ENCODE peak calls at places on chromosomes 2 and 18, in five cellular contexts. One of them, this sample, is unnamed.
A peak's percentile ranks its signal among the peaks of the same experiment; 100 is the strongest.

GRCh38 chr2:203583696-203584095 is 48.6 kb upstream of the RAPH1 start:
- DNase-seq in aorta: peak; percentile 61
- DNase-seq in OCI-LY7: peak; percentile 81
- DNase-seq in GM23338: no peak
- DNase-seq in tibial nerve: no peak
- DNase-seq in this sample: no peak

GRCh38 chr2:63055510-63056308 is 5.1 kb downstream of the OTX1 start:
- DNase-seq in aorta: no peak
- DNase-seq in OCI-LY7: no peak
- DNase-seq in GM23338: peak; percentile 62
- DNase-seq in tibial nerve: no peak
- DNase-seq in this sample: peak; percentile 31

GRCh38 chr2:43725711-43726246 is 48.1 kb upstream of the DYNC2LI1 start:
- DNase-seq in aorta: no peak
- DNase-seq in OCI-LY7: no peak
- DNase-seq in GM23338: no peak
- DNase-seq in tibial nerve: no peak
- DNase-seq in this sample: peak; percentile 29

GRCh38 chr2:32043561-32043960 is 4.0 kb upstream of the DPY30 start:
- DNase-seq in aorta: no peak
- DNase-seq in OCI-LY7: no peak
- DNase-seq in GM23338: no peak
- DNase-seq in tibial nerve: no peak
- DNase-seq in this sample: no peak

GRCh38 chr18:11178951-11179549 is 29.7 kb upstream of the PIEZO2 start:
- DNase-seq in aorta: peak; percentile 78
- DNase-seq in OCI-LY7: no peak
- DNase-seq in GM23338: no peak
- DNase-seq in tibial nerve: peak; percentile 78
- DNase-seq in this sample: peak; percentile 85

GRCh38 chr18:31633416-31634330 is 42.0 kb downstream of the TTR start:
- DNase-seq in aorta: no peak
- DNase-seq in OCI-LY7: no peak
- DNase-seq in GM23338: no peak
- DNase-seq in tibial nerve: no peak
- DNase-seq in this sample: no peak

GRCh38 chr18:61735564-61736102 is 157.2 kb downstream of the RNF152 start:
- DNase-seq in aorta: no peak
- DNase-seq in OCI-LY7: no peak
- DNase-seq in GM23338: no peak
- DNase-seq in tibial nerve: no peak
- DNase-seq in this sample: no peak

GRCh38 chr2:42132066-42132965 is 36.8 kb upstream of the EML4 start:
- DNase-seq in aorta: no peak
- DNase-seq in OCI-LY7: no peak
- DNase-seq in GM23338: no peak
- DNase-seq in tibial nerve: no peak
- DNase-seq in this sample: no peak

GRCh38 chr2:151766421-151767153 is 32.3 kb upstream of the NEB start:
- DNase-seq in aorta: no peak
- DNase-seq in OCI-LY7: peak; percentile 58
- DNase-seq in GM23338: no peak
- DNase-seq in tibial nerve: no peak
- DNase-seq in this sample: no peak

GRCh38 chr2:158969717-158970521 is 1.5 kb downstream of the TANC1 start:
- DNase-seq in aorta: peak; percentile 53
- DNase-seq in OCI-LY7: no peak
- DNase-seq in GM23338: peak; percentile 73
- DNase-seq in tibial nerve: no peak
- DNase-seq in this sample: peak; percentile 73

GRCh38 chr18:42271656-42272355 is 316.8 kb downstream of the PIK3C3 start:
- DNase-seq in aorta: no peak
- DNase-seq in OCI-LY7: no peak
- DNase-seq in GM23338: no peak
- DNase-seq in tibial nerve: no peak
- DNase-seq in this sample: no peak

GRCh38 chr2:7190587-7191320 is 273.5 kb downstream of the RNF144A start:
- DNase-seq in aorta: no peak
- DNase-seq in OCI-LY7: no peak
- DNase-seq in GM23338: no peak
- DNase-seq in tibial nerve: no peak
- DNase-seq in this sample: no peak

GRCh38 chr2:201447116-201447515 is 4.1 kb downstream of the TRAK2 start:
- DNase-seq in aorta: no peak
- DNase-seq in OCI-LY7: no peak
- DNase-seq in GM23338: no peak
- DNase-seq in tibial nerve: no peak
- DNase-seq in this sample: no peak

GRCh38 chr2:185291035-185291647 is 447.5 kb upstream of the FSIP2 start:
- DNase-seq in aorta: peak; percentile 46
- DNase-seq in OCI-LY7: peak; percentile 39
- DNase-seq in GM23338: peak; percentile 86
- DNase-seq in tibial nerve: peak; percentile 17
- DNase-seq in this sample: peak; percentile 65

GRCh38 chr2:145380436-145381017 is 860.6 kb upstream of the ZEB2 start:
- DNase-seq in aorta: no peak
- DNase-seq in OCI-LY7: no peak
- DNase-seq in GM23338: no peak
- DNase-seq in tibial nerve: no peak
- DNase-seq in this sample: no peak

GRCh38 chr18:42807852-42808251 is 307.6 kb downstream of the RIT2 start:
- DNase-seq in aorta: no peak
- DNase-seq in OCI-LY7: no peak
- DNase-seq in GM23338: peak; percentile 16
- DNase-seq in tibial nerve: no peak
- DNase-seq in this sample: no peak

GRCh38 chr2:121969155-121969554 is 213.7 kb downstream of the TSN start:
- DNase-seq in aorta: peak; percentile 54
- DNase-seq in OCI-LY7: no peak
- DNase-seq in GM23338: no peak
- DNase-seq in tibial nerve: peak; percentile 48
- DNase-seq in this sample: peak; percentile 82

GRCh38 chr2:156340818-156341481 is 8.4 kb upstream of the NR4A2 start:
- DNase-seq in aorta: peak; percentile 44
- DNase-seq in OCI-LY7: no peak
- DNase-seq in GM23338: peak; percentile 64
- DNase-seq in tibial nerve: no peak
- DNase-seq in this sample: no peak

GRCh38 chr2:41856946-41857345 is 190.9 kb upstream of the PKDCC start:
- DNase-seq in aorta: no peak
- DNase-seq in OCI-LY7: no peak
- DNase-seq in GM23338: no peak
- DNase-seq in tibial nerve: no peak
- DNase-seq in this sample: no peak

GRCh38 chr2:114534728-114535084 is 92.3 kb downstream of the DPP10 start:
- DNase-seq in aorta: no peak
- DNase-seq in OCI-LY7: no peak
- DNase-seq in GM23338: no peak
- DNase-seq in tibial nerve: no peak
- DNase-seq in this sample: no peak

GRCh38 chr2:150598383-150598782 is 110.9 kb upstream of the RND3 start:
- DNase-seq in aorta: no peak
- DNase-seq in OCI-LY7: no peak
- DNase-seq in GM23338: no peak
- DNase-seq in tibial nerve: no peak
- DNase-seq in this sample: no peak

GRCh38 chr2:26764078-26764887 is at the start of gene SLC35F6:
- DNase-seq in aorta: peak; percentile 90
- DNase-seq in OCI-LY7: peak; percentile 87
- DNase-seq in GM23338: peak; percentile 89
- DNase-seq in tibial nerve: peak; percentile 64
- DNase-seq in this sample: peak; percentile 96

GRCh38 chr2:96163415-96163767 is 18.2 kb upstream of the DUSP2 start:
- DNase-seq in aorta: no peak
- DNase-seq in OCI-LY7: no peak
- DNase-seq in GM23338: no peak
- DNase-seq in tibial nerve: no peak
- DNase-seq in this sample: no peak

GRCh38 chr2:146239392-146240135 is 1605.3 kb upstream of the ACVR2A start:
- DNase-seq in aorta: no peak
- DNase-seq in OCI-LY7: no peak
- DNase-seq in GM23338: no peak
- DNase-seq in tibial nerve: no peak
- DNase-seq in this sample: no peak

GRCh38 chr2:194253528-194254259 is 1403.3 kb upstream of the SLC39A10 start:
- DNase-seq in aorta: peak; percentile 22
- DNase-seq in OCI-LY7: no peak
- DNase-seq in GM23338: no peak
- DNase-seq in tibial nerve: no peak
- DNase-seq in this sample: no peak

GRCh38 chr2:216430811-216431210 is 18.5 kb downstream of the SMARCAL1 start:
- DNase-seq in aorta: no peak
- DNase-seq in OCI-LY7: no peak
- DNase-seq in GM23338: no peak
- DNase-seq in tibial nerve: no peak
- DNase-seq in this sample: no peak

GRCh38 chr2:216441308-216442010 is 29.2 kb downstream of the SMARCAL1 start:
- DNase-seq in aorta: no peak
- DNase-seq in OCI-LY7: no peak
- DNase-seq in GM23338: no peak
- DNase-seq in tibial nerve: no peak
- DNase-seq in this sample: no peak

GRCh38 chr2:216431457-216431856 is 19.2 kb downstream of the SMARCAL1 start:
- DNase-seq in aorta: no peak
- DNase-seq in OCI-LY7: no peak
- DNase-seq in GM23338: no peak
- DNase-seq in tibial nerve: no peak
- DNase-seq in this sample: no peak

GRCh38 chr2:216436369-216436768 is 24.1 kb downstream of the SMARCAL1 start:
- DNase-seq in aorta: no peak
- DNase-seq in OCI-LY7: no peak
- DNase-seq in GM23338: no peak
- DNase-seq in tibial nerve: no peak
- DNase-seq in this sample: no peak
- H3K27ac ChIP-seq in aorta: no peak overlapping the region
- H3K27ac ChIP-seq in OCI-LY7: no peak overlapping the region
- H3K27ac ChIP-seq in GM23338: no peak overlapping the region
- H3K27ac ChIP-seq in tibial nerve: no peak overlapping the region
- H3K27ac ChIP-seq in this sample: no peak overlapping the region

GRCh38 chr2:85240055-85240454 is 87.7 kb downstream of the TGOLN2 start:
- DNase-seq in aorta: no peak
- DNase-seq in OCI-LY7: no peak
- DNase-seq in GM23338: no peak
- DNase-seq in tibial nerve: no peak
- DNase-seq in this sample: peak; percentile 61

GRCh38 chr2:85239102-85239501 is 88.7 kb downstream of the TGOLN2 start:
- DNase-seq in aorta: no peak
- DNase-seq in OCI-LY7: no peak
- DNase-seq in GM23338: no peak
- DNase-seq in tibial nerve: no peak
- DNase-seq in this sample: no peak

GRCh38 chr2:85236107-85236506 is 91.7 kb downstream of the TGOLN2 start:
- DNase-seq in aorta: no peak
- DNase-seq in OCI-LY7: no peak
- DNase-seq in GM23338: no peak
- DNase-seq in tibial nerve: no peak
- DNase-seq in this sample: no peak

GRCh38 chr2:85238607-85239006 is 89.2 kb downstream of the TGOLN2 start:
- DNase-seq in aorta: no peak
- DNase-seq in OCI-LY7: no peak
- DNase-seq in GM23338: no peak
- DNase-seq in tibial nerve: no peak
- DNase-seq in this sample: peak; percentile 26

DNA sequence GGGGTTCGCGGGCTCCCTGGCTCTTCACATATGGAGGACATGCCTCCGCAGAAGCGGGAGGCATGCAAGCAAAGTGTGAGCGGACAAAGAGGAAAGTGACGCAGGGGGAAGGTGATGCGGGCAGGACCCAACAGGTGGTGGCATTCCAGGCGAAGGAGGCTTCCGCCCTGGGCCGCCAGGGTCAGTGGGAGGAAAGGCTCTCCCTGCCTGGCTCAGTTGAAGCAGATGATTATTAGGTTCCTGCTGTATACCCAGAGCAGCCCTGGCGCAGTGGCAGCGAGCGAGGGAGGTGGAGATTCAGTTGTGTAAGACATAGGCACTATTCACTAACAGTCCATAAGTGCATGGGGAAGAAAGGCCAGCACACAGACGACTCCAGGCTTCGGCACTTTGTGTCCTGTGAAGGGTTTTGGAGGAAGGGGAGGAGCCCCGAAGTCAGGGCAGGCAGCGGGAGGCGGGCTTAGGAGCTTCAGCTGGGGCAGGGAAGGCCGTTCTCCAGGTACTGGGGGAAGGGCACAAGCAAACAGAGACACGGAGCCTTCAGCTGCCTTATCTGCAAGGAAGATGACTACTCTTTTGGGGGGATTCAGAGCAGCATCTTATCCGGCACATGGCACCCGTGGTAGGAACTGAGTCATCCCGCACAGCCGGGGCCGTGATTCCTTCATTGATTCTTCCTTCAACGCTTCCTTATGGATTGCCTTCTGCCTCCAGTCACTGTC is 89.8 kb downstream of the TGOLN2 start:
- DNase-seq in aorta: no peak
- DNase-seq in OCI-LY7: no peak
- DNase-seq in GM23338: peak; percentile 95
- DNase-seq in tibial nerve: no peak
- DNase-seq in this sample: no peak
- H3K27ac ChIP-seq in aorta: no peak overlapping the region
- H3K27ac ChIP-seq in OCI-LY7: no peak overlapping the region
- H3K27ac ChIP-seq in GM23338: peak overlapping the region; percentile 96
- H3K27ac ChIP-seq in tibial nerve: no peak overlapping the region
- H3K27ac ChIP-seq in this sample: no peak overlapping the region

DNA sequence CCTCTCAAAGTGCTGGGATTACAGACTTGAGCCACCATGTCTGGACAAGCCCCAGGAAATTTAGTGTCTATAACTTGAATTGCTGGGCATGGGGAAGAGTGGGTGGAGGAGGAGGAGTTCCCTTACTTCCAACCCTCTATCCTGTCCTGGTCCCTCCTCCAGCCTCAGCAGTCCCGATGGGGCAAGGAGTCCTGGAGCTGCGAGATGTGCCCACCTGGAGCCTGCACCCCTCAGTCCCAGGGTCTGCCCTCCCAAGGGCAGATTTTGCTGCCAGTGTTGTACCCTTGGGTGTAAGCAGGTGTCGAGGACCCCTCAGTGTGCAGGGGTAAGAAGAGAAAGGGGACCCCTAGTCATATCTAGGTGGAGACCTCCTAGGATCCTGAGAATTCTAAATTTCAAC is 2.8 kb downstream of the VAMP8 start:
- DNase-seq in aorta: no peak
- DNase-seq in OCI-LY7: no peak
- DNase-seq in GM23338: no peak
- DNase-seq in tibial nerve: no peak
- DNase-seq in this sample: no peak
- H3K27ac ChIP-seq in aorta: no peak overlapping the region
- H3K27ac ChIP-seq in OCI-LY7: no peak overlapping the region
- H3K27ac ChIP-seq in GM23338: no peak overlapping the region
- H3K27ac ChIP-seq in tibial nerve: peak overlapping the region; percentile 78
- H3K27ac ChIP-seq in this sample: no peak overlapping the region

GRCh38 chr18:36297419-36298112 is at the start of gene FHOD3:
- DNase-seq in aorta: peak; percentile 82
- DNase-seq in OCI-LY7: no peak
- DNase-seq in GM23338: peak; percentile 87
- DNase-seq in tibial nerve: peak; percentile 16
- DNase-seq in this sample: peak; percentile 77
- H3K27ac ChIP-seq in aorta: peak within 1 kb of the TSS; percentile 18
- H3K27ac ChIP-seq in OCI-LY7: no peak within 1 kb of the TSS
- H3K27ac ChIP-seq in GM23338: no peak within 1 kb of the TSS
- H3K27ac ChIP-seq in tibial nerve: peak within 1 kb of the TSS; percentile 73
- H3K27ac ChIP-seq in this sample: peak within 1 kb of the TSS; percentile 57

GRCh38 chr2:188382107-188382506 is 90.4 kb downstream of the GULP1 start:
- DNase-seq in aorta: no peak
- DNase-seq in OCI-LY7: no peak
- DNase-seq in GM23338: no peak
- DNase-seq in tibial nerve: no peak
- DNase-seq in this sample: no peak
- H3K27ac ChIP-seq in aorta: peak overlapping the region; percentile 87
- H3K27ac ChIP-seq in OCI-LY7: no peak overlapping the region
- H3K27ac ChIP-seq in GM23338: no peak overlapping the region
- H3K27ac ChIP-seq in tibial nerve: peak overlapping the region; percentile 56
- H3K27ac ChIP-seq in this sample: no peak overlapping the region

This sample was measured in right cardiac atrium.